ENCODE peak calls at places on chromosomes 6 and 20, in four cellular contexts. V is H9, C is trophoblast cell, J is neuronal stem cell. F is an unnamed sample.

GRCh38 chr6:14709066-14709670 is 536.7 kb upstream of the JARID2 start:
- DNase-seq in V (no peak), C (no peak), J (no peak), F (no peak)

GRCh38 chr20:11387189-11387754 is 530.4 kb upstream of the BTBD3 start:
- DNase-seq in V (no peak), C (peak; percentile 73), J (no peak), F (peak; percentile 69)

GRCh38 chr6:52157301-52157930 is 28.8 kb upstream of the IL17A start:
- DNase-seq in V (no peak), C (no peak), J (no peak), F (no peak)

GRCh38 chr20:51536116-51537069 is 6.1 kb downstream of the NFATC2 start:
- DNase-seq in V (no peak), C (no peak), J (no peak), F (no peak)

GRCh38 chr20:1298166-1298565 is 30.8 kb downstream of the SDCBP2 start:
- DNase-seq in V (no peak), C (no peak), J (no peak), F (no peak)

GRCh38 chr6:104357928-104358327 is 501.8 kb downstream of the HACE1 start:
- DNase-seq in V (no peak), C (no peak), J (no peak), F (no peak)

GRCh38 chr20:64098471-64099013 is 8.8 kb downstream of the NPBWR2 start:
- DNase-seq in V (no peak), C (no peak), J (no peak), F (no peak)

GRCh38 chr6:170031096-170031471 is 259.8 kb downstream of the DLL1 start:
- DNase-seq in V (no peak), C (no peak), J (no peak), F (peak; percentile 58)

GRCh38 chr20:21090738-21091120 is 15.4 kb downstream of the LINC00237 start:
- DNase-seq in V (no peak), C (no peak), J (no peak), F (no peak)

GRCh38 chr6:100112855-100113508 is 119.0 kb upstream of the MCHR2 start:
- DNase-seq in V (no peak), C (no peak), J (no peak), F (no peak)

GRCh38 chr6:27178001-27178730 is 69.3 kb upstream of the PRSS16 start:
- DNase-seq in V (peak; percentile 84), C (peak; percentile 67), J (peak; percentile 71), F (peak; percentile 96)

GRCh38 chr6:33080127-33081089 is 4.6 kb downstream of the HLA-DPB1 start:
- DNase-seq in V (peak; percentile 93), C (no peak), J (peak; percentile 65), F (peak; percentile 63)

GRCh38 chr6:48560408-48560807 is 449.4 kb upstream of the PTCHD4 start:
- DNase-seq in V (no peak), C (peak; percentile 3), J (no peak), F (peak; percentile 51)

GRCh38 chr6:24283043-24283985 is 74.5 kb downstream of the DCDC2 start:
- DNase-seq in V (peak; percentile 76), C (peak; percentile 67), J (peak; percentile 45), F (peak; percentile 88)

GRCh38 chr6:77466055-77467028 is 3.1 kb upstream of the HTR1B start:
- DNase-seq in V (peak; percentile 76), C (no peak), J (peak; percentile 48), F (peak; percentile 81)

GRCh38 chr6:13425971-13426931 is 61.1 kb downstream of the GFOD1 start:
- DNase-seq in V (no peak), C (peak; percentile 71), J (no peak), F (no peak)

GRCh38 chr6:118963003-118963402 is 28.0 kb upstream of the MCM9 start:
- DNase-seq in V (no peak), C (no peak), J (no peak), F (no peak)

GRCh38 chr20:41387433-41387832 is 20.8 kb upstream of the EMILIN3 start:
- DNase-seq in V (peak; percentile 65), C (no peak), J (no peak), F (no peak)

GRCh38 chr6:137323860-137324259 is 104.7 kb upstream of the IFNGR1 start:
- DNase-seq in V (no peak), C (no peak), J (no peak), F (no peak)

GRCh38 chr20:37385659-37386504 is 39.9 kb downstream of the SRC start:
- DNase-seq in V (peak; percentile 22), C (no peak), J (no peak), F (no peak)

GRCh38 chr20:35603695-35604443 is 11.8 kb upstream of the SPAG4 start:
- DNase-seq in V (no peak), C (no peak), J (no peak), F (no peak)
- H3K4me1 ChIP-seq in V (no peaks in the 10 kb centered on the region), C (peaks cover 19% of the 10 kb centered on the region), J (peaks cover 6% of the 10 kb centered on the region), F (peaks cover 29% of the 10 kb centered on the region)

DNA sequence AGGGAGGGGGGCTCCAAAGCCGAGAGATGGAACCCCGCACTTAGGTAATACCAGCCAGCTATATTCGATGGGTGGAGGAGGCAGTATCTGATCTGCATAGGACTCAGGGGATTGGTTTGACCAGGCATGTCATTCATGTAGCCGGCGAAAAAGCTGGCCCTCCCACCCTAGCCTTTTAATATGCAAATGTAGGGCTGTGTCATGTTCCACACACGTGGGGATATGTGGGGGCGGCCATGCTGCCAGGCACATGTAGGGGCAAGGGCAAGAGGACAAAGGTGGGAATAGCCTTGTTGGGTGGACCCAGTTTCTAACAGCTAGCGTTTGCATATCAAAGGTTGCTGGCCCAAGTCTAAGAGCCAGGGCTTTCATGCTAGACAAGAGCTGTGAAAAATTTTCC is 39.1 kb upstream of the DDR1 start:
- DNase-seq in V (peak; percentile 72), C (no peak), J (no peak), F (no peak)
- H3K9ac ChIP-seq in V (no peak overlapping the region), C (no peak overlapping the region), J (no peak overlapping the region), F (no peak overlapping the region)

GRCh38 chr6:35936960-35937359 is 16.1 kb upstream of the SRPK1 start:
- DNase-seq in V (no peak), C (no peak), J (no peak), F (no peak)
- H3K18ac ChIP-seq in V (no peak overlapping the region), C (no peak overlapping the region), J (no peak overlapping the region), F (no peak overlapping the region)

GRCh38 chr20:59122377-59122932 is 41.2 kb upstream of the ZNF831 start:
- DNase-seq in V (no peak), C (no peak), J (no peak), F (no peak)
- H3K4me1 ChIP-seq in V (peaks cover 15% of the 10 kb centered on the region), C (no peaks in the 10 kb centered on the region), J (peaks cover 33% of the 10 kb centered on the region), F (no peaks in the 10 kb centered on the region)

DNA sequence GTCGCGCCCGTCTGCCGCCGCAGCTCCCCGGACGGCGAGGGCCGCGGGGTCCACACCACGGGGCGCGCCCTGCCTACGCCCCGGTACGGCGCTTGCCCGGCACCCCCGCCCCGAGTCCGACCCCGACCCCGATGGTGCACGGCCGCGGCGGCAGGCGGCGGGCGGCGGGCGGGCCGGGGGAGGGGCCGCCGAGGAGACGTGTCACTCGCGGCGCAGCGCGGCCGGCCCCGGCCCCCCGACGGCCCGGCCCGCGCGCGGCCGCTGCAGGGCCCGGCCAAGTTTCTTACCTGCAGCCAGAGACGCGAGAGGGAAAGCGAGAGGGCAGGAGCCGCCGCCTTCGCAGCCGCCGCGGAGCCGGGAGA is 320 bp downstream of the RRBP1 start:
- DNase-seq in V (no peak), C (no peak), J (no peak), F (no peak)
- H3K9ac ChIP-seq in V (peak overlapping the region; percentile 20), C (peak overlapping the region; percentile 67), J (peak overlapping the region; percentile 87), F (peak overlapping the region; percentile 98)

DNA sequence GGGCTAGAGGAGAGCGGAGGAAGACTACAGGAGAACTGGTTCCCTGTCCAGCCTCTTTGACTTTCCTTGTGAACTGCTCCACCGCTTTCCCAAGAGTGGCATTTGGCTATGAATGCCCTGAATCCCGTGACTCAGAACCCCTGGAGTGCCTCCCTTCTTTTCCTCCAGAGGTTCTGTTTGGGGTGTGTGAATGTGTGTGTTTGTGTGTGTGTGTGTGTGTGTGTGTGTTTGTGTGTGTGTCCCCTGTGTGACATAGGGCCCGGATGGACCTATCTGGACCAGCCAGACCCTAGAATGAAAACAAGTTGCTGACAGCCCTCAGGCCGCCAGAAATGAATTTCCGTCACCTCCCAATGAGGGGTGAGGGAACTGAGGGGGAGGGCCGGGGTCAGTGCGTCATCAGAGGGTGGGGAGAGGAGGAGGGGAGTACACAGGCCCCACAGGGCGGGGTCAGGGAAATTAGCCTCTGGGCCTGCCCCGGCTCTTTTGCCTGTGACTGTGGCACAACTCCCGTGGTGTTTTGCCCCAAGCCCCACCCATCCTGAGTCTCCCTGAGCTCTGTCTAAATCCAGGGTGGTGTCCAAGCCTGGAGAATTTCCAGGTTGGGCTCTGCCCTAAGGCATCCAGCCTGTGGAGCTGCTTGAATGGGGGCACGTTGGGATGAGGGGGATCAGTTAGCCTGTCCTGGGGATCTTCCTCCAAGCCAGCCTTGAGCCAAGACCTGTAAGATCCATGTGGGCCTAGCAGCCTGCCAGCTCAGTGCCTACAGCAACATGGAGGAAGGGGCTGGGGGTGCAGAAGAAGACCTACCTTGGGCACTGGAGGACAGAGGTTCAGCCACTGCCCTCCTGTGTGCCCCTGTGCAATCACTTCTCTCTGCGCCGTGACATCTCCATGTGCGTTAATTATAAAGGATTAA is 15.2 kb upstream of the MRPS18A start:
- DNase-seq in V (peak; percentile 97), C (peak; percentile 85), J (peak; percentile 95), F (peak; percentile 94)
- H3K18ac ChIP-seq in V (peak overlapping the region; percentile 29), C (no peak overlapping the region), J (peak overlapping the region; percentile 86), F (peak overlapping the region; percentile 94)

GRCh38 chr20:58994390-58995159 is 12.5 kb downstream of the CTSZ start:
- DNase-seq in V (no peak), C (no peak), J (no peak), F (no peak)

GRCh38 chr20:58998656-58999055 is 8.4 kb downstream of the CTSZ start:
- DNase-seq in V (no peak), C (no peak), J (no peak), F (no peak)

GRCh38 chr20:58995461-58996225 is 11.4 kb downstream of the CTSZ start:
- DNase-seq in V (no peak), C (no peak), J (no peak), F (no peak)

GRCh38 chr20:58997141-58997770 is 9.8 kb downstream of the CTSZ start:
- DNase-seq in V (no peak), C (no peak), J (no peak), F (no peak)

GRCh38 chr20:58996226-58996611 is 10.8 kb downstream of the CTSZ start:
- DNase-seq in V (no peak), C (no peak), J (no peak), F (no peak)
- H3K4me1 ChIP-seq in V (no peaks in the 10 kb centered on the region), C (no peaks in the 10 kb centered on the region), J (no peaks in the 10 kb centered on the region), F (peaks cover 18% of the 10 kb centered on the region)

GRCh38 chr20:60013296-60014142 is 55.3 kb downstream of the CDH26 start:
- DNase-seq in V (no peak), C (no peak), J (no peak), F (no peak)
- H3K9ac ChIP-seq in V (no peak overlapping the region), C (no peak overlapping the region), J (no peak overlapping the region), F (no peak overlapping the region)

F was measured in mesenchymal stem cell.